ENCODE peak calls at places on chromosomes 7 and 10, in six cellular contexts. L, D, Y, X, C and E are unnamed samples.

GRCh38 chr10:49509904-49510303 is 29.0 kb downstream of the ERCC6 start:
- DNase-seq in L (no peak), D (no peak), Y (no peak), X (no peak), C (no peak), E (no peak)

GRCh38 chr10:120406380-120406779 is 50.6 kb upstream of the PLPP4 start:
- DNase-seq in L (no peak), D (no peak), Y (no peak), X (no peak), C (no peak), E (no peak)

GRCh38 chr7:116212859-116213258 is 2.5 kb downstream of the TES start:
- DNase-seq in L (no peak), D (no peak), Y (peak), X (peak), C (no peak), E (no peak)

GRCh38 chr10:70743879-70744278 is 41.3 kb downstream of the TBATA start:
- DNase-seq in L (no peak), D (no peak), Y (no peak), X (no peak), C (no peak), E (no peak)

GRCh38 chr10:19628767-19629443 is 187.3 kb upstream of the PLXDC2 start:
- DNase-seq in L (no peak), D (no peak), Y (peak), X (peak), C (no peak), E (peak)

GRCh38 chr10:80174641-80175395 is 30.5 kb downstream of the ANXA11 start:
- DNase-seq in L (no peak), D (no peak), Y (no peak), X (no peak), C (no peak), E (no peak)

GRCh38 chr10:79434816-79435215 is 10.6 kb downstream of the ZCCHC24 start:
- DNase-seq in L (peak), D (no peak), Y (no peak), X (peak), C (no peak), E (no peak)

GRCh38 chr7:89770156-89770555 is 384.1 kb upstream of the STEAP1 start:
- DNase-seq in L (no peak), D (no peak), Y (no peak), X (no peak), C (no peak), E (no peak)

GRCh38 chr10:87935290-87936141 is 72.1 kb downstream of the PTEN start:
- DNase-seq in L (peak), D (no peak), Y (peak), X (peak), C (no peak), E (no peak)

GRCh38 chr7:2437136-2437535 is 33.7 kb downstream of the CHST12 start:
- DNase-seq in L (no peak), D (no peak), Y (peak), X (no peak), C (no peak), E (no peak)

DNA sequence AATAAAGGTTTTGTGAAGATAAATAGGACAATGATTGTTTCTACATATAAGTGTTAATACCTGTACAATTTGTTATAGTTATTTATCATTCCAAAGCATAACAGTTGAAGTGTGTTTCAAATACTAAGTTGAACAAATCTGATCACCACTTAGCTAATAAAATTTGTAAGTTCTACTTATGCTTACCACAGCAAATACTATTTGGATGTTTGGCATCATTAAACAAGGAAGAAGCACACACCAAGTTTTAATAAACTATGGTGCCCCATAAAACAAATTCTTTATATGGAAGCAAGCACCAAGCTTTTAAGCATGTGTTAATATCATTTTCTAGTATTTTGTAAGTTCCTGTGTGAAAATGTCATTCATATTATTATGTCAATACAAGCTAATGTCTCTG is 9.5 kb downstream of the SKAP2 start:
- DNase-seq in L (no peak), D (no peak), Y (no peak), X (no peak), C (no peak), E (no peak)
- H3K14ac ChIP-seq in L (no peak), D (no peak), Y (no peak), X (no peak), C (no peak), E (no peak)

GRCh38 chr10:86642499-86642898 is 11.8 kb upstream of the OPN4 start:
- DNase-seq in L (peak), D (no peak), Y (no peak), X (peak), C (no peak), E (no peak)

GRCh38 chr10:86646933-86647332 is 7.4 kb upstream of the OPN4 start:
- DNase-seq in L (no peak), D (no peak), Y (no peak), X (no peak), C (no peak), E (no peak)

GRCh38 chr10:86646532-86646931 is 7.8 kb upstream of the OPN4 start:
- DNase-seq in L (no peak), D (no peak), Y (no peak), X (no peak), C (no peak), E (no peak)

GRCh38 chr10:86645111-86645445 is 9.3 kb upstream of the OPN4 start:
- DNase-seq in L (no peak), D (peak), Y (no peak), X (no peak), C (no peak), E (no peak)

DNA sequence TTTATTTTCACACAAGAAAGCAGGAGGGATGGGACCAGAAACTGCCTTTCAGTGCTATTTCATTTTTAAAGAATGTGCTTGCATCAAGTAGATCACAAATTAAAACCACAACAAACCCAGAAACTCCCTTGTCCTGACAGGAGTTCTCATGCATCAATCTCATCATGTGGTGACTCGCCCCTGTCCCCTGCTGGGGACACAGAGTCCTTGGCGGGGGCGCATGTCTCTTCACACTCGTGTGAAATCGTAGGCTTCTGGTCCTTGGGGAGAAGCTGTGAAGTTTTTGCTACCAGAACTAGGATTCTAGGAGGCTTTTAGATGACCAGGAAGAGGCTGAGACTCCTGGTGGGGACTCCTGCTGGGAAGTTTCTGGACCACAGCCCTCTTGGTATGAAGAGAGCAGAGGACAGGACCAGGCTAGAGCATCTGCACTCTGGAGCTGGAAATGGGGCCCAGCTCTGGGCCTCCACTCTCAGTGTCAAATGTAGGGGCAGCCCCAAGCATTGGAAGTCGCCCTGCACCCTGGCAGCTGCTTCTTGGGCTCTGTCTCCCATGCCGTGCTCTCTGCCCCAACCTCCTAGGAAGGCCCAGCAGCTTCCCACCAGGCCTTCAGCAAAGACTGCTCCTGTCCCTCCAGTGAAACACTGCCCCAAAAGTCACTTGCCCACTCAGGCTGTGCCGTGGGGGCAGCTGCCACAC is 9.8 kb upstream of the OPN4 start:
- DNase-seq in L (peak), D (peak), Y (no peak), X (peak), C (no peak), E (no peak)
- H3K18ac ChIP-seq in L (no peak), D (no peak), Y (no peak), X (no peak), C (no peak), E (peak)

GRCh38 chr10:101006593-101007098 is 7.0 kb downstream of the LZTS2 start:
- DNase-seq in L (peak), D (no peak), Y (no peak), X (no peak), C (no peak), E (no peak)

GRCh38 chr10:101005869-101006567 is 6.4 kb downstream of the LZTS2 start:
- DNase-seq in L (no peak), D (no peak), Y (no peak), X (no peak), C (no peak), E (no peak)

GRCh38 chr10:101003639-101004206 is 4.1 kb downstream of the LZTS2 start:
- DNase-seq in L (no peak), D (no peak), Y (no peak), X (no peak), C (no peak), E (no peak)

GRCh38 chr10:101007099-101007711 is 7.6 kb downstream of the LZTS2 start:
- DNase-seq in L (peak), D (no peak), Y (no peak), X (no peak), C (no peak), E (no peak)

DNA sequence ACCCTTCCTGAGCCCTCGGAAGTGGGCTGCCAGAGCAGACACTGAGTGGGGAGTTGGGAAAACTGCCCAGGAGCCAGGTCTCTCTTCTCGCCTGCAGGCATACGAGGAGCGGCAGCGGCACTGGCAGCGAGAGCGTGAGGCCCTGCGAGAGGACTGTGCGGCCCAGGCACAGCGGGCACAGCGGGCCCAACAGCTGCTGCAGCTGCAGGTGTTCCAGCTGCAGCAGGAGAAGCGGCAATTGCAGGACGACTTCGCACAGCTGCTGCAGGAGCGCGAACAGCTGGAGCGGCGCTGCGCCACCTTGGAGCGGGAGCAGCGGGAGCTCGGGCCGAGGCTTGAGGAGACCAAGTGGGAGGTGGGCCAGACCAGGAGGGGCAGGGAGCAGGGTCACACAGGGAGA is 5.8 kb downstream of the LZTS2 start:
- DNase-seq in L (no peak), D (no peak), Y (no peak), X (no peak), C (no peak), E (no peak)
- H3K14ac ChIP-seq in L (no peak), D (no peak), Y (no peak), X (no peak), C (no peak), E (no peak)

DNA sequence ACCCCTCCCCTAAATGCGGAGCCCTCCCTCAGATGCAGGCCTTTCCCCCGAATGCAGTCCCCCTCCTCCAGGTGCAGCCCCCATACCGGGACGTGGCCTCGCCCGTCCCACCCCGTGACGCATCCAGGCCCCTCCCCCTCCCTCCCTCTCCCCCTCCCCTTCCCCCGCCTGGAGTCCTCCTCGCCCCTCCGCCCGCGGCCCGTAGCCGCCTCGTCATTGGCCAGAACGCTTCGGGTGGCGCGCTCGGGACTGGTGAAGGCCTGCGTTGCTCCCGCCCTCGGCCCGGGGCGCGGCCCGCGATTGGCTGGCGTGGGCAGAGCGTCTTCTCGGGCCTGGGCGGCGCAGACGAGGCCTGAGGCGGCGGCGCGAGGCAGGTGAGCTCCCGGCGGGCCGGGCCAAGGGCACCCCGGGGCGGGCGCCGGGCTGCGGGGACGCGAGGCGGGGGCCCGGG is 16.0 kb upstream of the SUN1 start:
- DNase-seq in L (peak), D (peak), Y (peak), X (peak), C (peak), E (peak)
- H3K18ac ChIP-seq in L (no peak), D (no peak), Y (no peak), X (peak), C (no peak), E (no peak)

GRCh38 chr10:60707841-60708240 is 70.4 kb upstream of the CDK1 start:
- DNase-seq in L (no peak), D (no peak), Y (peak), X (no peak), C (no peak), E (no peak)
- H3K14ac ChIP-seq in L (no peak), D (no peak), Y (no peak), X (no peak), C (no peak), E (no peak)

GRCh38 chr7:28685291-28685659 is 272.9 kb downstream of the TRIL start:
- DNase-seq in L (no peak), D (no peak), Y (no peak), X (no peak), C (no peak), E (no peak)

GRCh38 chr7:28684729-28685211 is 272.5 kb downstream of the CREB5 start:
- DNase-seq in L (no peak), D (no peak), Y (no peak), X (no peak), C (no peak), E (no peak)

GRCh38 chr7:28686418-28686800 is 271.7 kb downstream of the TRIL start:
- DNase-seq in L (peak), D (peak), Y (peak), X (peak), C (no peak), E (peak)

GRCh38 chr7:28687631-28688030 is 270.5 kb downstream of the TRIL start:
- DNase-seq in L (no peak), D (no peak), Y (no peak), X (no peak), C (no peak), E (no peak)

DNA sequence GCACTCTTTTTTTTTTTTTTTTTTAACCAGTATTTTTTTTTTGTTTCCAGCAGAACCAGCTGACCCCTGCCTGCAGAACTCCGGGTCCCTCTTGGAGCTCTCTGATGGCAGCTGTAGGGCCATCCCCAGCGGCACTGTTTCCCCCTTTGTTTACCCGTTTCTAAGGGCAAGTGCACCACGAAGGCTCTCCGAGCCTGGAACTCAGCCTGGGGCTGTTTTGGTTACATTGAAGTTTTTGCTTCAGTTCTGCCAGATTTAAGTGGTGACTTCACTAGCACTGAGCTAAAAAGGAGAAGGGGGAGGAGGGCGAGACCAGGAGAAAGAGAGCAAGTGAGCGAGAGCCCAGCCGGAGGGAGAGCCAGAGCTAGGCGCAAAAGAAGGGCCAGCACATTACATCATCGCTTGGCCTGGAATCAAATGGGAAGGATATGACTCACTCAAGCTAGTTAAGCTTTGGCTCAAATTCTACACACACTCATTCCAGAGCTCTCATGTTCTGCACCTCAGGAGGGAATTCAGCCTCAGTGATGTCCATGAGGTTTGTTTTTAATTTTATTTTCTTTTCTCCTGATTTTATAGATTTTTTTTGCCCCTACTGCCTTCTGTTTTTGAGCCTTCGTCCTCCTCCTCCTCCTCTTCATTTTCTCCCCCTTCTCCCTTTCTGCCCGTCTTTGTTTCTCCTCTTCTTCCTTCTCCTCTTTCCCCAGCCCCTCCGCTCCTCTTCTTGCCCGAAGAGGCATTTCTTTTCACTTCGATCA is 272.3 kb downstream of the TRIL start:
- DNase-seq in L (peak), D (peak), Y (peak), X (peak), C (peak), E (peak)
- H3K18ac ChIP-seq in L (peak), D (peak), Y (no peak), X (peak), C (peak), E (peak)

GRCh38 chr10:44788147-44788819 is 122.9 kb upstream of the TMEM72 start:
- DNase-seq in L (peak), D (no peak), Y (no peak), X (no peak), C (no peak), E (no peak)
- H3K14ac ChIP-seq in L (peak), D (no peak), Y (no peak), X (no peak), C (no peak), E (no peak)

GRCh38 chr10:8075282-8076260 is 21.1 kb downstream of the GATA3 start:
- DNase-seq in L (no peak), D (no peak), Y (peak), X (no peak), C (no peak), E (no peak)
- H3K18ac ChIP-seq in L (no peak), D (peak), Y (peak), X (no peak), C (no peak), E (peak)

GRCh38 chr10:103622286-103622685 is 128.8 kb downstream of the NEURL1 start:
- DNase-seq in L (no peak), D (no peak), Y (no peak), X (no peak), C (no peak), E (no peak)

GRCh38 chr10:103620891-103621777 is 127.6 kb downstream of the NEURL1 start:
- DNase-seq in L (no peak), D (no peak), Y (no peak), X (no peak), C (no peak), E (no peak)

GRCh38 chr10:103620357-103620749 is 126.8 kb downstream of the NEURL1 start:
- DNase-seq in L (no peak), D (no peak), Y (no peak), X (no peak), C (no peak), E (no peak)

GRCh38 chr10:103621778-103622115 is 128.2 kb downstream of the NEURL1 start:
- DNase-seq in L (no peak), D (no peak), Y (no peak), X (no peak), C (no peak), E (no peak)

DNA sequence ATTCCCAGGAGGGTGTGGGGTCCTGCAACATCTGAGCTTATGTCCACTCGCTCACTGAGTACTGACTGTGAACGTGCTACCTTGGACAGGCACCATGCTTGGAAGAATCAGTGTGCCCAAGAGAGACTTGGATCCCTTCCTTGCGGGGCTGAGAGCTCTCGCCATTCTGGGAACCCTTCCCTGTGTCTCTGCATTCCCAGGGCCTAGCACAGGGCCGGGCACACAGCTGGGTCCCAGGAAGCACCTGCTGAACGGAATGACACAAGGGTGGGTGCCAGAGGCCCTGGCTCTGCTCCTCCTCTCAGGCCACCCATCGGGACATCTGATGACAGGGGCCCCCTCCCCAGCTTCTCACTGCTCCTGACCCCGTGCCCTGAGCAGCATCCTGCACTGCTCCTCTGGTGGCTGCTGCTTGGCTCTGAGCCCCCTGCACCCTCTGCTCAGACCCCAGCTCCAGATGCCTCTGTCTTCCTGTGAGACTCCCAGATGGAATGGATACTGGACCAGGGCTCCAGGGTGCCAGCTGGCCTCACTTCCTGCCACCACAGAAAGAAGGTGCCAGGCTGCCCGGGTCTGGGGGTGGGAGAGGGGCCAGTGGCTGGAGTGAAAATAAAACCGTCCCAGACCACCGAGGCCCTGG is 129.6 kb downstream of the NEURL1 start:
- DNase-seq in L (no peak), D (no peak), Y (no peak), X (no peak), C (no peak), E (no peak)
- H3K14ac ChIP-seq in L (no peak), D (no peak), Y (no peak), X (no peak), C (no peak), E (no peak)